ENCODE peak calls at places on chromosome 1, in seven cellular contexts. V, W, B, E, H, R and I are unnamed samples.

GRCh38 chr1:29519733-29520132 is 283.4 kb downstream of the PTPRU start:
- DNase-seq in V (no peak), W (no peak), B (no peak), E (no peak), H (no peak), R (no peak), I (no peak)

GRCh38 chr1:9410737-9411297 is 118.1 kb downstream of the SPSB1 start:
- DNase-seq in V (peak; percentile 58), W (no peak), B (no peak), E (no peak), H (peak; percentile 22), R (no peak), I (no peak)

GRCh38 chr1:45767035-45767434 is 16.6 kb upstream of the IPP start:
- DNase-seq in V (no peak), W (no peak), B (peak; percentile 7), E (no peak), H (no peak), R (no peak), I (no peak)

GRCh38 chr1:207965602-207966387 is 54.9 kb upstream of the CD34 start:
- DNase-seq in V (no peak), W (no peak), B (no peak), E (no peak), H (no peak), R (no peak), I (no peak)

GRCh38 chr1:247338723-247339270 is 7.1 kb upstream of the ZNF496 start:
- DNase-seq in V (no peak), W (no peak), B (peak; percentile 53), E (no peak), H (no peak), R (no peak), I (no peak)

GRCh38 chr1:54331091-54331772 is 75.0 kb downstream of the SSBP3 start:
- DNase-seq in V (no peak), W (no peak), B (no peak), E (no peak), H (no peak), R (no peak), I (no peak)

GRCh38 chr1:85282424-85282823 is 6.0 kb upstream of the BCL10 start:
- DNase-seq in V (no peak), W (no peak), B (no peak), E (no peak), H (peak; percentile 41), R (no peak), I (no peak)

GRCh38 chr1:158972841-158973240 is 36.9 kb upstream of the IFI16 start:
- DNase-seq in V (no peak), W (no peak), B (no peak), E (peak; percentile 9), H (no peak), R (no peak), I (no peak)

GRCh38 chr1:247371801-247372259 is 40.2 kb upstream of the ZNF496 start:
- DNase-seq in V (no peak), W (no peak), B (no peak), E (no peak), H (no peak), R (no peak), I (no peak)

GRCh38 chr1:172394167-172394751 is 26.2 kb upstream of the C1orf105 start:
- DNase-seq in V (peak; percentile 54), W (peak; percentile 41), B (no peak), E (no peak), H (no peak), R (peak; percentile 75), I (no peak)

GRCh38 chr1:201696217-201696761 is 132.7 kb upstream of the IPO9 start:
- DNase-seq in V (peak; percentile 44), W (peak; percentile 84), B (peak; percentile 92), E (no peak), H (no peak), R (no peak), I (no peak)

GRCh38 chr1:116254776-116255175 is 118.3 kb upstream of the ATP1A1 start:
- DNase-seq in V (no peak), W (no peak), B (no peak), E (no peak), H (no peak), R (no peak), I (no peak)

GRCh38 chr1:203672354-203672753 is 45.7 kb downstream of the ATP2B4 start:
- DNase-seq in V (peak; percentile 79), W (peak; percentile 75), B (peak; percentile 74), E (no peak), H (no peak), R (no peak), I (no peak)

GRCh38 chr1:26529655-26530539 is at the start of gene RPS6KA1:
- DNase-seq in V (peak; percentile 92), W (peak; percentile 33), B (no peak), E (peak; percentile 69), H (no peak), R (peak; percentile 53), I (peak; percentile 80)

GRCh38 chr1:166675213-166675612 is 164.1 kb upstream of the POGK start:
- DNase-seq in V (no peak), W (no peak), B (no peak), E (no peak), H (no peak), R (no peak), I (no peak)

GRCh38 chr1:1221887-1222574 is 8.1 kb upstream of the TNFRSF4 start:
- DNase-seq in V (no peak), W (no peak), B (no peak), E (no peak), H (no peak), R (no peak), I (no peak)

GRCh38 chr1:125087691-125088090 is 3902.9 kb downstream of the SRGAP2C start:
- DNase-seq in V (no peak), W (no peak), B (no peak), E (no peak), H (no peak), R (no peak), I (no peak)

GRCh38 chr1:52281518-52281917 is 84.5 kb downstream of the CC2D1B start:
- DNase-seq in V (no peak), W (no peak), B (peak; percentile 8), E (no peak), H (no peak), R (no peak), I (no peak)

GRCh38 chr1:36083635-36084501 is at the start of gene TEKT2:
- DNase-seq in V (peak; percentile 80), W (no peak), B (no peak), E (peak; percentile 78), H (no peak), R (no peak), I (no peak)
- TF ChIP-seq CTCF in V (peak; percentile 17), W (no peak), B (peak; percentile 13), E (no peak), H (no peak), R (no peak), I (no peak)

GRCh38 chr1:160401972-160402795 is 1.8 kb downstream of the VANGL2 start:
- DNase-seq in V (peak; percentile 4), W (no peak), B (no peak), E (no peak), H (no peak), R (no peak), I (no peak)

GRCh38 chr1:160404094-160404493 is 3.7 kb downstream of the VANGL2 start:
- DNase-seq in V (peak; percentile 1), W (no peak), B (no peak), E (no peak), H (no peak), R (no peak), I (no peak)

GRCh38 chr1:160405331-160405877 is 5.0 kb downstream of the VANGL2 start:
- DNase-seq in V (peak; percentile 2), W (no peak), B (no peak), E (no peak), H (no peak), R (no peak), I (no peak)

GRCh38 chr1:160401487-160401805 is 1.1 kb downstream of the VANGL2 start:
- DNase-seq in V (no peak), W (no peak), B (no peak), E (no peak), H (no peak), R (no peak), I (no peak)

GRCh38 chr1:160403244-160403643 is 2.9 kb downstream of the VANGL2 start:
- DNase-seq in V (peak; percentile 0), W (no peak), B (no peak), E (peak; percentile 58), H (no peak), R (no peak), I (no peak)
- TF ChIP-seq CTCF in V (no peak), W (no peak), B (no peak), E (no peak), H (no peak), R (no peak), I (no peak)

GRCh38 chr1:99326215-99326949 is 62.1 kb downstream of the PLPPR4 start:
- DNase-seq in V (no peak), W (no peak), B (no peak), E (no peak), H (no peak), R (no peak), I (no peak)
- TF ChIP-seq CTCF in V (peak; percentile 18), W (no peak), B (peak; percentile 67), E (peak; percentile 74), H (peak; percentile 41), R (no peak), I (peak; percentile 12)

GRCh38 chr1:2946291-2946690 is 75.0 kb upstream of the ACTRT2 start:
- DNase-seq in V (no peak), W (no peak), B (no peak), E (peak; percentile 24), H (no peak), R (no peak), I (no peak)
- TF ChIP-seq CTCF in V (no peak), W (no peak), B (no peak), E (no peak), H (peak; percentile 32), R (no peak), I (no peak)

GRCh38 chr1:147890177-147890790 is 12.3 kb upstream of the GJA8 start:
- DNase-seq in V (peak; percentile 93), W (peak; percentile 37), B (peak; percentile 55), E (peak; percentile 92), H (peak; percentile 48), R (peak; percentile 48), I (peak; percentile 78)
- TF ChIP-seq CTCF in V (peak; percentile 91), W (peak; percentile 65), B (peak; percentile 76), E (peak; percentile 80), H (peak; percentile 81), R (peak; percentile 41), I (peak; percentile 73)